ENCODE peak calls at places on chromosome 17, in four cellular contexts. V, Q, T and L are unnamed samples.

GRCh38 chr17:67751101-67752074 is 33.7 kb downstream of the NOL11 start:
- DNase-seq in Q (no peak), V (no peak), T (no peak), L (no peak)

GRCh38 chr17:48031966-48032365 is 5.6 kb downstream of the COPZ2 start:
- DNase-seq in V (no peak), T (no peak), Q (no peak), L (no peak)

GRCh38 chr17:35694906-35695305 is 36.5 kb upstream of the RASL10B start:
- DNase-seq in T (no peak), Q (no peak), V (no peak), L (no peak)

GRCh38 chr17:77316191-77316641 is 175.4 kb downstream of the SEC14L1 start:
- DNase-seq in V (no peak), T (peak; percentile 72), Q (no peak), L (no peak)

GRCh38 chr17:12737740-12738469 is 51.4 kb upstream of the ARHGAP44 start:
- DNase-seq in T (no peak), Q (no peak), V (no peak), L (no peak)

GRCh38 chr17:75511270-75511609 is 4.1 kb downstream of the CASKIN2 start:
- DNase-seq in T (no peak), V (no peak), Q (no peak), L (no peak)

GRCh38 chr17:1040216-1040600 is 43.3 kb downstream of the TIMM22 start:
- DNase-seq in V (no peak), Q (no peak), T (no peak), L (no peak)

GRCh38 chr17:45749831-45750335 is 34.2 kb upstream of the CRHR1 start:
- DNase-seq in V (no peak), T (no peak), Q (no peak), L (no peak)

GRCh38 chr17:75152523-75152922 is 1.8 kb downstream of the JPT1 start:
- DNase-seq in Q (no peak), T (peak; percentile 11), V (no peak), L (no peak)

GRCh38 chr17:40510328-40510648 is 8.9 kb upstream of the TNS4 start:
- DNase-seq in T (no peak), Q (no peak), V (no peak), L (no peak)

GRCh38 chr17:74478369-74479100 is 12.1 kb downstream of the CD300A start:
- DNase-seq in V (no peak), Q (no peak), T (no peak), L (peak; percentile 87)

GRCh38 chr17:56808503-56808902 is 25.2 kb downstream of the C17orf67 start:
- DNase-seq in T (no peak), V (no peak), Q (no peak), L (no peak)

GRCh38 chr17:35448214-35448898 is at the start of gene SLFN13:
- DNase-seq in T (peak; percentile 64), Q (peak; percentile 67), V (peak; percentile 41), L (no peak)

GRCh38 chr17:75267403-75268232 is 3.4 kb downstream of the MIF4GD start:
- DNase-seq in T (no peak), V (no peak), Q (no peak), L (no peak)

GRCh38 chr17:9575381-9576072 is at the start of gene STX8:
- DNase-seq in Q (peak; percentile 54), V (peak; percentile 52), T (peak; percentile 91), L (peak; percentile 80)

GRCh38 chr17:16418684-16419066 is 3.3 kb downstream of the TRPV2 start:
- DNase-seq in Q (no peak), V (no peak), T (no peak), L (no peak)

GRCh38 chr17:79515646-79516604 is 94.9 kb downstream of the RBFOX3 start:
- DNase-seq in V (no peak), Q (no peak), T (peak; percentile 1), L (no peak)

GRCh38 chr17:3710951-3711383 is 12.7 kb upstream of the HASPIN start:
- DNase-seq in V (no peak), Q (peak; percentile 53), T (peak; percentile 69), L (peak; percentile 95)

GRCh38 chr17:6927290-6927844 is 68.5 kb upstream of the ALOX12 start:
- DNase-seq in V (no peak), Q (no peak), T (peak; percentile 81), L (no peak)

GRCh38 chr17:41792835-41793748 is 6.6 kb upstream of the JUP start:
- DNase-seq in Q (no peak), V (no peak), T (peak; percentile 87), L (no peak)

GRCh38 chr17:7405882-7406825 is 1.5 kb upstream of the NLGN2 start:
- DNase-seq in V (no peak), T (no peak), Q (no peak), L (no peak)

GRCh38 chr17:63171428-63172205 is 205.6 kb downstream of the TANC2 start:
- DNase-seq in T (peak; percentile 57), V (no peak), Q (no peak), L (no peak)

GRCh38 chr17:29929006-29929543 is 953 bp downstream of the SSH2 start:
- DNase-seq in T (peak; percentile 43), Q (no peak), V (no peak), L (peak; percentile 39)

GRCh38 chr17:77677637-77678036 is 280.9 kb upstream of the TNRC6C start:
- DNase-seq in Q (no peak), T (no peak), V (no peak), L (no peak)

GRCh38 chr17:83196973-83197880 is 117.8 kb downstream of the METRNL start:
- DNase-seq in T (no peak), V (no peak), Q (no peak), L (no peak)

GRCh38 chr17:81803728-81804558 is at the start of gene GCGR:
- DNase-seq in V (no peak), Q (no peak), T (no peak), L (no peak)

GRCh38 chr17:31313982-31314787 is at the start of gene EVI2B:
- DNase-seq in Q (no peak), V (no peak), T (peak; percentile 78), L (peak; percentile 47)
- H3K4me3 ChIP-seq in Q (peak within 1 kb of the TSS; percentile 99), V (peak within 1 kb of the TSS; percentile 53), T (peak within 1 kb of the TSS; percentile 37), L (peak within 1 kb of the TSS; percentile 25)

DNA sequence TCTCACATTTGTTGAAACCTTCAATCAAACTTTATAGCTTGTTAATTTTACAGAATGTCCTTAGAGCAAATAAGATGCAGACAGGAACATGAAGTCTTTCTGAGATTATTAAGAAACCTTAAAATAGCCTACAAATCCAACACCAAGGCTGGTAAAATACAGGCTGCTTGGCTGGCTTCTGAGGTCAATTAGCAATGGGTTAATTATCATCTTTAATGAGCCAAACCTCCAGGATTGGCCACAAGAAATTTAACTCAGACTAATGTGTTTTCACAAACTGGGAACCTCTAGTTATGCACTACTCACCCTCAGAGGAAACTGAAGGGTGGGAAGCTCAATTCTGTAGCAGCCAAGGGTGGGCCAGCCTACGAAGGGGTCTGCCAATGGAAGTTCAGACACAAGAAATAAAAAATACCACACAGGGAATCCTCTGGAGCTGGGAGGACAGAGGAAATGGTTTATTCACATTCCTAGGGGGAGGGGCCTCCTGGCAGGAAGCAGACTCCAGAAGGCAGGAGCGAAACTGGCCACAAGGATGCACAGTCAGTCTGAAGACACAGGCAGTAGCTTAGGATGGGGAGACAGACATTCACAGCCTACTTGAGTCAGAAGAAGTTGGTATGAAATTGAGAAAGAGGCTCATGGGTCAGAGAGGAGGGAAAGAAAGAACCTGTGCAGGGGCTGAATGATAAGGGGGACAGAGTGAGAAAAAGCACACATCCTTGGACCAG is 36.1 kb downstream of the HIC1 start:
- DNase-seq in V (no peak), Q (no peak), T (peak; percentile 93), L (no peak)
- H3K4me3 ChIP-seq in V (no peak overlapping the region), Q (no peak overlapping the region), T (no peak overlapping the region), L (no peak overlapping the region)

GRCh38 chr17:72123964-72124791 is 3.4 kb downstream of the SOX9 start:
- DNase-seq in T (peak; percentile 22), V (no peak), Q (no peak), L (no peak)
- H3K4me3 ChIP-seq in T (peak overlapping the region; percentile 93), V (peak overlapping the region; percentile 63), Q (no peak overlapping the region), L (no peak overlapping the region)

GRCh38 chr17:72422505-72423285 is 301.9 kb downstream of the SOX9 start:
- DNase-seq in V (no peak), T (peak; percentile 75), Q (peak; percentile 6), L (no peak)
- H3K4me3 ChIP-seq in V (no peak overlapping the region), T (no peak overlapping the region), Q (peak overlapping the region; percentile 72), L (no peak overlapping the region)